ENCODE peak calls at places on chromosomes 5 and 9, in five cellular contexts. One of them, this sample, is unnamed.

GRCh38 chr9:126615251-126615790 is 1.6 kb downstream of the LMX1B start:
- DNase-seq in H1: no peak
- DNase-seq in mesenchymal stem cell: peak; percentile 28
- DNase-seq in neuronal stem cell: no peak
- DNase-seq in H9: peak; percentile 72
- DNase-seq in this sample: peak; percentile 16

GRCh38 chr9:107484117-107484723 is 5.3 kb downstream of the KLF4 start:
- DNase-seq in H9: no peak
- DNase-seq in neuronal stem cell: peak; percentile 41
- DNase-seq in H1: no peak
- DNase-seq in mesenchymal stem cell: peak; percentile 90
- DNase-seq in this sample: peak; percentile 70

GRCh38 chr5:122076669-122077450 is 1.2 kb downstream of the LOX start:
- DNase-seq in H9: peak; percentile 88
- DNase-seq in H1: no peak
- DNase-seq in neuronal stem cell: peak; percentile 67
- DNase-seq in mesenchymal stem cell: peak; percentile 84
- DNase-seq in this sample: peak; percentile 71

GRCh38 chr9:7368410-7369292 is 430.9 kb downstream of the DMAC1 start:
- DNase-seq in H9: no peak
- DNase-seq in neuronal stem cell: no peak
- DNase-seq in mesenchymal stem cell: peak; percentile 98
- DNase-seq in H1: no peak
- DNase-seq in this sample: peak; percentile 39

GRCh38 chr9:35598863-35599590 is 6.0 kb upstream of the TESK1 start:
- DNase-seq in H9: peak; percentile 63
- DNase-seq in neuronal stem cell: no peak
- DNase-seq in mesenchymal stem cell: no peak
- DNase-seq in H1: no peak
- DNase-seq in this sample: no peak

GRCh38 chr5:35198096-35198495 is 32.2 kb downstream of the PRLR start:
- DNase-seq in mesenchymal stem cell: peak; percentile 80
- DNase-seq in H9: no peak
- DNase-seq in neuronal stem cell: no peak
- DNase-seq in H1: no peak
- DNase-seq in this sample: no peak

GRCh38 chr9:126337690-126338426 is 11.2 kb downstream of the MVB12B start:
- DNase-seq in neuronal stem cell: no peak
- DNase-seq in H9: no peak
- DNase-seq in H1: no peak
- DNase-seq in mesenchymal stem cell: no peak
- DNase-seq in this sample: no peak

GRCh38 chr5:138565100-138565821 is 9.9 kb downstream of the HSPA9 start:
- DNase-seq in mesenchymal stem cell: no peak
- DNase-seq in H1: no peak
- DNase-seq in neuronal stem cell: no peak
- DNase-seq in H9: peak; percentile 5
- DNase-seq in this sample: no peak

GRCh38 chr5:138594305-138595058 is 19.3 kb upstream of the HSPA9 start:
- DNase-seq in neuronal stem cell: no peak
- DNase-seq in H1: no peak
- DNase-seq in mesenchymal stem cell: no peak
- DNase-seq in H9: no peak
- DNase-seq in this sample: no peak

GRCh38 chr9:107491081-107492053 is 1.8 kb upstream of the KLF4 start:
- DNase-seq in mesenchymal stem cell: peak; percentile 71
- DNase-seq in neuronal stem cell: no peak
- DNase-seq in H9: peak; percentile 39
- DNase-seq in H1: no peak
- DNase-seq in this sample: peak; percentile 19

GRCh38 chr5:129410488-129410887 is 49.6 kb upstream of the ADAMTS19 start:
- DNase-seq in mesenchymal stem cell: no peak
- DNase-seq in H1: no peak
- DNase-seq in neuronal stem cell: peak; percentile 11
- DNase-seq in H9: peak; percentile 56
- DNase-seq in this sample: peak; percentile 52

GRCh38 chr9:135174269-135174668 is 86.8 kb downstream of the OLFM1 start:
- DNase-seq in H9: no peak
- DNase-seq in mesenchymal stem cell: no peak
- DNase-seq in neuronal stem cell: no peak
- DNase-seq in H1: no peak
- DNase-seq in this sample: no peak

GRCh38 chr9:92234503-92234902 is 59.0 kb downstream of the IARS1 start:
- DNase-seq in H9: no peak
- DNase-seq in H1: no peak
- DNase-seq in neuronal stem cell: no peak
- DNase-seq in mesenchymal stem cell: no peak
- DNase-seq in this sample: no peak

GRCh38 chr9:134224827-134225154 is 60.4 kb upstream of the RNU6ATAC start:
- DNase-seq in H9: no peak
- DNase-seq in H1: no peak
- DNase-seq in neuronal stem cell: no peak
- DNase-seq in mesenchymal stem cell: no peak
- DNase-seq in this sample: no peak

GRCh38 chr5:132251220-132251725 is 6.2 kb upstream of the PDLIM4 start:
- DNase-seq in mesenchymal stem cell: no peak
- DNase-seq in H1: no peak
- DNase-seq in H9: peak; percentile 26
- DNase-seq in neuronal stem cell: no peak
- DNase-seq in this sample: no peak

GRCh38 chr9:18610956-18611355 is 137.0 kb downstream of the ADAMTSL1 start:
- DNase-seq in H1: no peak
- DNase-seq in neuronal stem cell: no peak
- DNase-seq in H9: no peak
- DNase-seq in mesenchymal stem cell: no peak
- DNase-seq in this sample: no peak

GRCh38 chr5:76384189-76384588 is 18.9 kb upstream of the IQGAP2 start:
- DNase-seq in neuronal stem cell: no peak
- DNase-seq in H1: no peak
- DNase-seq in H9: no peak
- DNase-seq in mesenchymal stem cell: no peak
- DNase-seq in this sample: no peak

DNA sequence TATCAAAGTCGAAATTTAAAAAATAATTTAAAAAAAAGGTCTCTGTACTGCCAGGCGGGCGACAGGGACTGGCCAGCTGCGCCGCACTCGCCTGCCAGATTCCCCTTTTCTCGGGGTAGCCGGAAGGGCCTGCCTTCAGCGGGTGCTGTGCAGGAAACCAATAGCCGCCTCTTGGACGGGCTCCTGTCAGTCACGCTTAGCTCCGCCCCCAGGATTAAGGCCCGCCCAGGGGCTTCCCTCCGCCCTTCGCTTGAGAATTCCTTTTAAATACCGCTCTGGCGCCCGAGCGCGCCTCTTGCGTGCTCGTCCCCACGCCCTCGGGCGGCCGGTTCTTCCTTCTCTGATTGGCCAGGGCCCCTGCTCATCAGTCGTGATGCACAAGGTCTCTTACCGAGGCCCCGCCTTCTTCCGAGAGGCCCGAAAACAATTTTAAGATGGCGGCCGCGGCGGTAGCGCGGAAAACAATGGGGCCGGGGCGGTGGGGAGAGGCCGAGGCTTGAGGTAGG is at the start of gene MAML1:
- DNase-seq in mesenchymal stem cell: peak; percentile 100
- DNase-seq in neuronal stem cell: peak; percentile 100
- DNase-seq in H9: peak; percentile 100
- DNase-seq in H1: peak; percentile 100
- DNase-seq in this sample: peak; percentile 100
- H3K23ac ChIP-seq in mesenchymal stem cell: peak within 1 kb of the TSS; percentile 97
- H3K23ac ChIP-seq in neuronal stem cell: peak within 1 kb of the TSS; percentile 98
- H3K23ac ChIP-seq in H9: no peak within 1 kb of the TSS
- H3K23ac ChIP-seq in H1: no peak within 1 kb of the TSS
- H3K23ac ChIP-seq in this sample: no peak within 1 kb of the TSS

DNA sequence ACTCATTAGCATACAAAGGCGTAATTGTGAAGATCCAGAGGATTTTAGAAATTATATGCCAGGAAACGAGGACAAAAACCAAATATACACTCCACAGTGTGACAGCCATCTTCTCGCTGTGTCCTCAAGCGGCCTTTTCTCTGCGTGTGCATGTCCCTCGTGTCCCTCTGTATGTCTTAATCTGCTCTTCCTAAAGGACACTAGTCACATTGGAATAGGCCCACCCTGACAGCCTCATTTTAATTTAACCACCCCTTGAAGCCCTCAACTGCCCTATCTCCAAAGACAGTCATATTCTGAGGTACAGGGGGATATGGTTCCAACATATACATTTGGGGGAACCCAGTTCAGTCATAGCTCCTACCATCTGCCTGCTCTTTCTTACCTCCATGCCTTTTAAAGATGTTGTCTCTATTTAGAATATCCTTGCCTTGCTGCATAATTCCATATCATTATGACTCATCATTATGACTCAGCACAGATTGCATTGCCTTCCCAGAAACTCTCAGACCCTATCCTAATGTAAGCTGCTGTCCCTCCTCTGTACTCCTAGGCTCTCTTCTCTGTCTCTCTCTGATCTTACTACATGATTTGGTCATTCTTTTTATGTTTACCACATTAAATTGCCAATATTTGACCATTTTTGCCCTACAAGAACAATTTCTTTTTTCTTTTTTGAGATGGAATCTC is 210.9 kb downstream of the AOPEP start:
- DNase-seq in mesenchymal stem cell: peak; percentile 94
- DNase-seq in H1: no peak
- DNase-seq in neuronal stem cell: no peak
- DNase-seq in H9: no peak
- DNase-seq in this sample: no peak
- H4K8ac ChIP-seq in mesenchymal stem cell: no peak overlapping the region
- H4K8ac ChIP-seq in H1: no peak overlapping the region
- H4K8ac ChIP-seq in neuronal stem cell: no peak overlapping the region
- H4K8ac ChIP-seq in H9: no peak overlapping the region
- H4K8ac ChIP-seq in this sample: no peak overlapping the region

DNA sequence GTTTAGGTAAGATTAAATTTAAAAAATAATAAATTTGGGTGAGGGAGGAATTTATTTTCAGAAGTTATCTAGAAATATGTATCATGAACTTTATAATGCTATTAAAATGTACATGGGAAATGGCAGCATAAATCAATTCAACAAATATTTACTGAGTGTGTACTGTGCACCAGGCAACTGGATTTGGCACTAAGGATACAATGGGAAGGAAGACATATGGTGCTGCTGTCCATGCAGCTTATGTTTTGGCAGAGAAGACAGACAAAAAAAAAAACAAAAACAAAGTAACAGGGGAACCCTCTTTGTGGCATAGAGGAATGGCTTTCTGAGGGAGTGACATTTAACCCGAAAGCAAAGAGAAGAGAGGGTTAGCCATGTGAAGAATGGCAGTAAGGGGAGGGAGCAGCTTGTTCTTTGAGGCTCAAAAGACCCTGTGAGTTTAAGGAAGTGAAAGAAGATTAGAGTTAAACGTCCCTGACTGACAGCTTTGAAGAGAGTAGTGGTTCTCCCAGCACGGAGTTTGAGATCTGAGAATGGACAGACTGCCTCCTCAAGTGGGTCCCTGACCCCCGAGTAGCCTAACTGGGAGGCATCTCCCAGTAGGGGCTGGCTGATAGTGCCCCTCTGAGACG is 23.9 kb downstream of the CNTRL start:
- DNase-seq in mesenchymal stem cell: no peak
- DNase-seq in neuronal stem cell: no peak
- DNase-seq in H1: no peak
- DNase-seq in H9: no peak
- DNase-seq in this sample: no peak
- H2BK12ac ChIP-seq in mesenchymal stem cell: no peak overlapping the region
- H2BK12ac ChIP-seq in neuronal stem cell: no peak overlapping the region
- H2BK12ac ChIP-seq in H1: no peak overlapping the region
- H2BK12ac ChIP-seq in H9: no peak overlapping the region
- H2BK12ac ChIP-seq in this sample: no peak overlapping the region

GRCh38 chr5:28082610-28083009 is 1044.2 kb upstream of the CDH9 start:
- DNase-seq in neuronal stem cell: no peak
- DNase-seq in mesenchymal stem cell: no peak
- DNase-seq in H1: no peak
- DNase-seq in H9: no peak
- DNase-seq in this sample: no peak

DNA sequence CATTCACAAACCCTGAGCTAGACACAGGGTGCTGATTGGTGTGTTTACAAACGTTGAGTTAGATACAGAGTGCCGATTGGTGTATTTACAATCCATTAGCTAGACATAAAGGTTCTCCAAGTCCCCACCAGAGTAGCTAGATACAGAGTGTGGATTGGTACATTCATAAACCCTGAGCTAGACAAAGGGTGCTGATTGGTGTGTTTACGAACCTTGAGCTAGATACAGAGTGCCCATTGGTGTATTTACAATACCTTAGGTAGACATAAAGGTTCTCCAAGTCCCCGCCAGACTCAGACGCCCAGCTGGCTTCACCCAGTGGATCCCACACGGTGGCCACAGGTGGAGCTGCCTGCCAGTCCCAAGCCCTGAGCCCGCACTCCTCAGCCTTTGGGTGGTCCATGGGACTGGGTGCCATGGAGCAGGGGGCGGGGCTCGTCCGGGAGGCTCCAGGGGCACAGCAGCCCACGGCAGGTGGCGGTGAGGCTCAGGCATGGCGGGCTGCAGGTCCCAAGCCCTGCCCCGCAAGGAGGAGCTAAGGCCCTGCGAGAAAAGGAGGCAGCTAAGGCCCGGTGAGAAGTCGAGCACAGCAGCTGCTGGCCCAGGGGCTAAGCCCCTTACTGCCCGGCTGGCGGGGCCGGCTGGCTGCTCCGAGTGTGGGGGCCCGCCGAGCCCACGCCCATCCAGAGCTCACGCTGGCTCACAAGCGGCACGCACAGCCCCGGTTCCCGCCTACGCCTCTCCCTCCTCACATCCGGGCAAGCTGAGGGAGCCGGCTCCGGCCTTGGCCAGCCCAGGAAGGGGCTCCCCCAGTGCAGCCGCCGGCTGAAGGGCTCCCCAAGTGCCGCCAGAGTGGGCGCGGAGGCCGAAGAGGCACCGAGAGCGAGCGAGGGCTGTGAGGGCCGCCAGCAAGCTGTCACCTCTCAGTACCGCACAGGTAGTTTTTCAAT is 1039.2 kb upstream of the CDH9 start:
- DNase-seq in H1: no peak
- DNase-seq in H9: no peak
- DNase-seq in neuronal stem cell: no peak
- DNase-seq in mesenchymal stem cell: no peak
- DNase-seq in this sample: no peak
- H3K23ac ChIP-seq in H1: no peak overlapping the region
- H3K23ac ChIP-seq in H9: no peak overlapping the region
- H3K23ac ChIP-seq in neuronal stem cell: no peak overlapping the region
- H3K23ac ChIP-seq in mesenchymal stem cell: no peak overlapping the region
- H3K23ac ChIP-seq in this sample: no peak overlapping the region

GRCh38 chr5:61578858-61579503 is 246.9 kb downstream of the ZSWIM6 start:
- DNase-seq in H1: no peak
- DNase-seq in neuronal stem cell: no peak
- DNase-seq in mesenchymal stem cell: peak; percentile 38
- DNase-seq in H9: no peak
- DNase-seq in this sample: no peak

GRCh38 chr5:61575103-61575502 is 243.0 kb downstream of the ZSWIM6 start:
- DNase-seq in H1: no peak
- DNase-seq in H9: no peak
- DNase-seq in neuronal stem cell: peak; percentile 4
- DNase-seq in mesenchymal stem cell: peak; percentile 70
- DNase-seq in this sample: no peak

GRCh38 chr5:61576556-61576955 is 244.5 kb downstream of the ZSWIM6 start:
- DNase-seq in H1: no peak
- DNase-seq in neuronal stem cell: no peak
- DNase-seq in H9: no peak
- DNase-seq in mesenchymal stem cell: no peak
- DNase-seq in this sample: no peak

GRCh38 chr5:61572959-61573358 is 240.9 kb downstream of the ZSWIM6 start:
- DNase-seq in H1: no peak
- DNase-seq in neuronal stem cell: no peak
- DNase-seq in H9: no peak
- DNase-seq in mesenchymal stem cell: no peak
- DNase-seq in this sample: no peak

GRCh38 chr5:61575581-61575980 is 243.5 kb downstream of the ZSWIM6 start:
- DNase-seq in mesenchymal stem cell: no peak
- DNase-seq in neuronal stem cell: no peak
- DNase-seq in H9: no peak
- DNase-seq in H1: no peak
- DNase-seq in this sample: no peak
- H4K8ac ChIP-seq in mesenchymal stem cell: no peak overlapping the region
- H4K8ac ChIP-seq in neuronal stem cell: no peak overlapping the region
- H4K8ac ChIP-seq in H9: no peak overlapping the region
- H4K8ac ChIP-seq in H1: no peak overlapping the region
- H4K8ac ChIP-seq in this sample: peak overlapping the region; percentile 22

This sample was measured in trophoblast cell.